ENCODE peak calls at places on chromosomes 6 and 20, in ten cellular contexts. One of them, this sample, is unnamed.

GRCh38 chr20:4666001-4666470 is 55.7 kb upstream of the PRND start:
- DNase-seq in lower leg skin: no peak
- DNase-seq in GM13977: no peak
- DNase-seq in cardiac muscle cell: peak
- DNase-seq in effector memory CD4-positive, alpha-beta T cell: peak
- DNase-seq in glomerular endothelial cell: no peak
- DNase-seq in prostate gland: no peak
- DNase-seq in OCI-LY7: no peak
- DNase-seq in A172: peak
- DNase-seq in left colon: peak
- DNase-seq in this sample: peak

GRCh38 chr20:50188879-50189680 is 1.6 kb upstream of the CEBPB start:
- DNase-seq in GM13977: no peak
- DNase-seq in OCI-LY7: no peak
- DNase-seq in left colon: no peak
- DNase-seq in prostate gland: no peak
- DNase-seq in cardiac muscle cell: no peak
- DNase-seq in effector memory CD4-positive, alpha-beta T cell: no peak
- DNase-seq in A172: no peak
- DNase-seq in lower leg skin: peak
- DNase-seq in glomerular endothelial cell: no peak
- DNase-seq in this sample: no peak

GRCh38 chr20:59525500-59526241 is 78.7 kb upstream of the PHACTR3 start:
- DNase-seq in prostate gland: peak
- DNase-seq in cardiac muscle cell: peak
- DNase-seq in GM13977: peak
- DNase-seq in left colon: no peak
- DNase-seq in OCI-LY7: peak
- DNase-seq in lower leg skin: no peak
- DNase-seq in A172: peak
- DNase-seq in effector memory CD4-positive, alpha-beta T cell: no peak
- DNase-seq in glomerular endothelial cell: no peak
- DNase-seq in this sample: no peak

GRCh38 chr6:143204045-143204444 is 143.4 kb downstream of the AIG1 start:
- DNase-seq in prostate gland: no peak
- DNase-seq in glomerular endothelial cell: no peak
- DNase-seq in lower leg skin: no peak
- DNase-seq in left colon: no peak
- DNase-seq in cardiac muscle cell: no peak
- DNase-seq in OCI-LY7: no peak
- DNase-seq in GM13977: no peak
- DNase-seq in A172: no peak
- DNase-seq in effector memory CD4-positive, alpha-beta T cell: no peak
- DNase-seq in this sample: no peak

GRCh38 chr20:62878244-62879030 is 16.8 kb upstream of the TCFL5 start:
- DNase-seq in cardiac muscle cell: no peak
- DNase-seq in prostate gland: no peak
- DNase-seq in left colon: no peak
- DNase-seq in glomerular endothelial cell: no peak
- DNase-seq in effector memory CD4-positive, alpha-beta T cell: no peak
- DNase-seq in GM13977: no peak
- DNase-seq in lower leg skin: no peak
- DNase-seq in A172: no peak
- DNase-seq in OCI-LY7: no peak
- DNase-seq in this sample: no peak

GRCh38 chr20:50073500-50073899 is 39.5 kb downstream of the UBE2V1 start:
- DNase-seq in OCI-LY7: no peak
- DNase-seq in left colon: no peak
- DNase-seq in prostate gland: no peak
- DNase-seq in cardiac muscle cell: no peak
- DNase-seq in A172: no peak
- DNase-seq in GM13977: no peak
- DNase-seq in lower leg skin: no peak
- DNase-seq in glomerular endothelial cell: no peak
- DNase-seq in effector memory CD4-positive, alpha-beta T cell: no peak
- DNase-seq in this sample: no peak

GRCh38 chr20:43533060-43533459 is 25.6 kb downstream of the L3MBTL1 start:
- DNase-seq in left colon: no peak
- DNase-seq in A172: no peak
- DNase-seq in effector memory CD4-positive, alpha-beta T cell: no peak
- DNase-seq in lower leg skin: no peak
- DNase-seq in prostate gland: no peak
- DNase-seq in OCI-LY7: no peak
- DNase-seq in GM13977: no peak
- DNase-seq in glomerular endothelial cell: no peak
- DNase-seq in cardiac muscle cell: no peak
- DNase-seq in this sample: no peak

GRCh38 chr6:169997187-169997929 is 245.9 kb downstream of the ERMARD start:
- DNase-seq in cardiac muscle cell: no peak
- DNase-seq in left colon: no peak
- DNase-seq in prostate gland: no peak
- DNase-seq in OCI-LY7: no peak
- DNase-seq in A172: no peak
- DNase-seq in GM13977: no peak
- DNase-seq in lower leg skin: no peak
- DNase-seq in effector memory CD4-positive, alpha-beta T cell: no peak
- DNase-seq in glomerular endothelial cell: no peak
- DNase-seq in this sample: no peak

GRCh38 chr6:3381233-3382065 is 75.4 kb downstream of the SLC22A23 start:
- DNase-seq in lower leg skin: no peak
- DNase-seq in cardiac muscle cell: peak
- DNase-seq in A172: no peak
- DNase-seq in OCI-LY7: no peak
- DNase-seq in left colon: no peak
- DNase-seq in effector memory CD4-positive, alpha-beta T cell: no peak
- DNase-seq in GM13977: no peak
- DNase-seq in prostate gland: no peak
- DNase-seq in glomerular endothelial cell: no peak
- DNase-seq in this sample: no peak

GRCh38 chr6:153096792-153097191 is 34.3 kb downstream of the RGS17 start:
- DNase-seq in OCI-LY7: no peak
- DNase-seq in effector memory CD4-positive, alpha-beta T cell: no peak
- DNase-seq in prostate gland: no peak
- DNase-seq in cardiac muscle cell: no peak
- DNase-seq in lower leg skin: no peak
- DNase-seq in left colon: no peak
- DNase-seq in glomerular endothelial cell: no peak
- DNase-seq in GM13977: no peak
- DNase-seq in A172: no peak
- DNase-seq in this sample: no peak

GRCh38 chr20:5807431-5807830 is 57.2 kb downstream of the SHLD1 start:
- DNase-seq in cardiac muscle cell: no peak
- DNase-seq in prostate gland: no peak
- DNase-seq in OCI-LY7: peak
- DNase-seq in left colon: no peak
- DNase-seq in A172: no peak
- DNase-seq in effector memory CD4-positive, alpha-beta T cell: no peak
- DNase-seq in lower leg skin: no peak
- DNase-seq in glomerular endothelial cell: no peak
- DNase-seq in GM13977: no peak
- DNase-seq in this sample: no peak

GRCh38 chr6:80438728-80439127 is 332.3 kb downstream of the BCKDHB start:
- DNase-seq in cardiac muscle cell: peak
- DNase-seq in prostate gland: no peak
- DNase-seq in glomerular endothelial cell: no peak
- DNase-seq in left colon: no peak
- DNase-seq in A172: peak
- DNase-seq in OCI-LY7: no peak
- DNase-seq in GM13977: no peak
- DNase-seq in effector memory CD4-positive, alpha-beta T cell: no peak
- DNase-seq in lower leg skin: no peak
- DNase-seq in this sample: no peak